ENCODE peak calls at places on chromosomes 1 and 21, in five cellular contexts. K is right lobe of liver, S is nephron progenitor cell, T is Calu3, L is fibroblast of mammary gland. B is an unnamed sample.

GRCh38 chr1:9909222-9910046 is 635 bp downstream of the CTNNBIP1 start:
- DNase-seq in K (peak), S (peak), T (peak), L (peak), B (no peak)

GRCh38 chr1:29621826-29622435 is 385.6 kb downstream of the PTPRU start:
- DNase-seq in K (no peak), S (no peak), T (no peak), L (no peak), B (no peak)

GRCh38 chr1:7086106-7086505 is 300.9 kb downstream of the CAMTA1 start:
- DNase-seq in K (no peak), S (no peak), T (no peak), L (no peak), B (no peak)

GRCh38 chr1:91830242-91831131 is 55.5 kb downstream of the TGFBR3 start:
- DNase-seq in K (peak), S (no peak), T (peak), L (peak), B (no peak)

GRCh38 chr1:187854457-187854856 is 1025.7 kb downstream of the PLA2G4A start:
- DNase-seq in K (no peak), S (no peak), T (no peak), L (no peak), B (no peak)

GRCh38 chr1:165824269-165824643 is 3.2 kb upstream of the UCK2 start:
- DNase-seq in K (no peak), S (no peak), T (no peak), L (peak), B (no peak)

GRCh38 chr1:1213153-1213918 is 617 bp downstream of the TNFRSF4 start:
- DNase-seq in K (no peak), S (no peak), T (no peak), L (no peak), B (no peak)

GRCh38 chr1:25695066-25695990 is 78.7 kb downstream of the MAN1C1 start:
- DNase-seq in K (peak), S (no peak), T (peak), L (peak), B (no peak)

GRCh38 chr21:37292946-37293345 is 25.8 kb upstream of the VPS26C start:
- DNase-seq in K (no peak), S (no peak), T (no peak), L (peak), B (no peak)

GRCh38 chr21:28344985-28345384 is 647.7 kb downstream of the LTN1 start:
- DNase-seq in K (no peak), S (no peak), T (no peak), L (no peak), B (no peak)

GRCh38 chr1:100443739-100444571 is 91.6 kb downstream of the CDC14A start:
- DNase-seq in K (no peak), S (no peak), T (no peak), L (peak), B (no peak)

GRCh38 chr1:14340244-14340800 is 258.2 kb upstream of the KAZN start:
- DNase-seq in K (no peak), S (no peak), T (no peak), L (peak), B (no peak)

GRCh38 chr1:176559474-176560390 is 96.8 kb downstream of the PAPPA2 start:
- DNase-seq in K (no peak), S (peak), T (peak), L (peak), B (no peak)

GRCh38 chr1:40692429-40692905 is 963 bp downstream of the NFYC start:
- DNase-seq in K (no peak), S (no peak), T (no peak), L (peak), B (no peak)

GRCh38 chr1:241331328-241331693 is 25.7 kb downstream of the RGS7 start:
- DNase-seq in K (no peak), S (no peak), T (no peak), L (no peak), B (no peak)

DNA sequence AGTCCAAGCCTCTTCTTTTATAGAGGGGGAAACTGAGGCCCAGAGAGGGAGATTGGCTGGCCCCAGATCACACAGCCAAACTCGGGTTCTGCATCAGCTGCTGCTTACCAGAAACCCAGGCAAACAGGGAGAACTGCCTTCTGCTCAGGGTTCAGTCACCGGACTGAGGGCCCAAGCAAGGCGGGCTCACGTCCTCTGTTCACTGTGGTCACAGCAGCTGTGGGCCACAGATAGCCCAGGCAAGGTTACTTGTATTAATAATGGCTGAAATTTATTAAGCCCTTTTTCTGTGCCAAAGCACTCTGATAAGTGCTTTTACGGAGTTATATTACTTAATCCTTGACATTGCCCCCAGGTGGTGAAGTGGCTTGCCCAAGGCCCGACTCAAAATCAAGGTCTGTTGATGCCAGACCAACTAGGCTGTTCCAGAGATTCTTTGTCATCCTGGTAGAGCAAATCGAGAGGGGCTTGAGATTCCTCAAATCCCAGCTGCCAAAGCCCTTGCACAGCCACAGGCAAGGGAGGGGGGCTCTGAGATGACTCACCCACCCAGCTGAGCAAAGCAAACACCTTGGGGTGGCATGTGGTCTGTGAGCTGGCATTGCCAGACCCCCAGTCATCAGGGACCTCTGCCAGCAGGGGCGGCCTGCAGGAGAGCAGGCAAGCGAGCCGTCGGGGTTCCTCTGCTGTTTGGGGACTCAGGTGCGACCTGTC is 36.5 kb downstream of the EPHB2 start:
- DNase-seq in K (no peak), S (no peak), T (peak), L (peak), B (no peak)
- TF ChIP-seq CTCF in K (no peak), S (no peak), T (no peak), L (no peak), B (no peak)

DNA sequence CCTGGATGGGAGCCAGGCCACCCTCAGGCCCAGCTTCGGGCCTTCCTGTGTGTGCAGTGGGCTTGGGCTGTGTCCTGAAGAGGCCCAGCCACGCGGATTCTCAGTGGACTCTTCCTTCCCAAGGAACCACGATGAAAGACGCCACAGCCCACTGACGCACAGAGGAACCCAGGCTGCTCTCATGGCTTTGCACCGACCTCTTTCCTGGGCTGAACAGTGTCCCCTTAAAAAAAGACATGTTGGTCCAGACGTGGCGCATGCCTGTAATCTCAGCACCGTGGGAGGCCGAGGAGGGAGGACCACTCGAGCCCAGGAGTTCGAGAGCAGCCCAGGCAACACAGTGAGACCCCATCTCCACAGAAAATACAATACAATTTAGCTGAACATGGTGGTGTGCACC is 3.5 kb downstream of the KRTAP10-11 start:
- DNase-seq in K (no peak), S (no peak), T (no peak), L (no peak), B (no peak)
- TF ChIP-seq CTCF in K (no peak), S (no peak), T (no peak), L (no peak), B (no peak)

GRCh38 chr1:59718989-59719360 is 95.8 kb upstream of the HOOK1 start:
- DNase-seq in K (no peak), S (no peak), T (no peak), L (no peak), B (no peak)

GRCh38 chr1:59714219-59714618 is 100.5 kb upstream of the HOOK1 start:
- DNase-seq in K (no peak), S (no peak), T (no peak), L (no peak), B (no peak)

GRCh38 chr1:59714966-59715365 is 99.8 kb upstream of the HOOK1 start:
- DNase-seq in K (no peak), S (no peak), T (no peak), L (no peak), B (no peak)

GRCh38 chr1:59718064-59718988 is 96.4 kb upstream of the HOOK1 start:
- DNase-seq in K (no peak), S (no peak), T (no peak), L (peak), B (no peak)

DNA sequence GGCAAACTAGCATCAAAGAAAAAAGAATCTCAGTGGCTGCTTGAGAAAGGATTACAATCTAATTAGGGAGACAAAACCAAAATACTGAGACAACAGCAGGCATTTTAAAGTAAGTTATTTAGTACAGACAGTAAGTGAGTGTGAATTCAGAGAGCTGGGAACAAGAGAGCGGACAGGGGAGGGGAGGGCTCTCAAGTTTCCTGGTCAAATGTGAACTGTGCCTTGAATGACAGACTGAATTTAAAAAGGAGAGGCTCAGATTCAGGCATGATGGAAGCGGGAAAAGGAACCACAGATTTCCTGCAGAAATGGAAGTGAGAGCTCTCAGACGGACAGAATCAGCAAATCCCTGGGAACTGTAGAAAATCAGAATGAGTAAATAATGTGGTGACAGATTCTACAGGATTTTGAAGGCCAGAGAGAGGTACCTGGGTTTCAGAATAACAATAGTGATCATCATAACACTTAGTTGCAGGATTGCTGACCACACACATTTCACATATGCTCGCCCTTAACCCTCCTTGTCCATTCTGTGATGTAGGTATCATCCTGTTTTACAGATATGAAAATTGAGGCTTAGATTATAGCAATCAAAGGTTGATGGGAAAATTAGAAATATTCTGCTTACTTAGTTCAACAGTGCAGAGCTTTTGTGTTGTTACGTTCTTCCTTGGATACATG is 98.1 kb upstream of the HOOK1 start:
- DNase-seq in K (no peak), S (no peak), T (no peak), L (no peak), B (no peak)
- TF ChIP-seq CTCF in K (no peak), S (no peak), T (no peak), L (no peak), B (no peak)

DNA sequence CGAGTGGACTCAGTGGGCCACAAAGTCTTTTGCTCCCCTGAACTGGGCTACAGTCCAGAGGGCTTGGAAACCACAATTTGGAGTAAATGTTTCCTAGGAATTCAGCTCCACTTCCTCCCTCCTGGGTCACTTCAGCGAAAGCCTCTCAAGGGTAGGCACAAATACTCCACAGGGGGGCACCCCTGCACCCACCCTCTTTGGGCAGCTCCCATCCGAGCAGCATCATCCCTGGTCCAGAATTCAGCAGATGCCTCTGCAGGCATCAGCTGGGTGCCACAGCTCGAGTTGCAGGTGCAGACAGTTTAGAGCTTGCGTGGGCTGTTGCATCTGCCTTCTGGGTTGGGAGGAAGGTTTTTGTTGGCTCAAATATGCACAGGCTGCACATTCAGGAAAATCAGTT is 25.0 kb downstream of the KANK4 start:
- DNase-seq in K (no peak), S (peak), T (peak), L (peak), B (no peak)
- TF ChIP-seq CTCF in K (no peak), S (peak), T (no peak), L (peak), B (no peak)

GRCh38 chr1:155309423-155310021 is 856 bp downstream of the FDPS start:
- DNase-seq in K (peak), S (no peak), T (peak), L (no peak), B (no peak)
- TF ChIP-seq CTCF in K (no peak), S (no peak), T (no peak), L (no peak), B (no peak)

GRCh38 chr1:44652445-44653106 is 21.7 kb downstream of the TMEM53 start:
- DNase-seq in K (peak), S (peak), T (peak), L (peak), B (peak)

GRCh38 chr1:44654621-44655187 is 19.6 kb downstream of the TMEM53 start:
- DNase-seq in K (peak), S (no peak), T (no peak), L (no peak), B (no peak)

GRCh38 chr1:44651069-44651468 is 23.2 kb downstream of the TMEM53 start:
- DNase-seq in K (peak), S (no peak), T (no peak), L (no peak), B (no peak)

GRCh38 chr1:44655609-44656008 is 18.7 kb downstream of the TMEM53 start:
- DNase-seq in K (peak), S (no peak), T (peak), L (no peak), B (no peak)

DNA sequence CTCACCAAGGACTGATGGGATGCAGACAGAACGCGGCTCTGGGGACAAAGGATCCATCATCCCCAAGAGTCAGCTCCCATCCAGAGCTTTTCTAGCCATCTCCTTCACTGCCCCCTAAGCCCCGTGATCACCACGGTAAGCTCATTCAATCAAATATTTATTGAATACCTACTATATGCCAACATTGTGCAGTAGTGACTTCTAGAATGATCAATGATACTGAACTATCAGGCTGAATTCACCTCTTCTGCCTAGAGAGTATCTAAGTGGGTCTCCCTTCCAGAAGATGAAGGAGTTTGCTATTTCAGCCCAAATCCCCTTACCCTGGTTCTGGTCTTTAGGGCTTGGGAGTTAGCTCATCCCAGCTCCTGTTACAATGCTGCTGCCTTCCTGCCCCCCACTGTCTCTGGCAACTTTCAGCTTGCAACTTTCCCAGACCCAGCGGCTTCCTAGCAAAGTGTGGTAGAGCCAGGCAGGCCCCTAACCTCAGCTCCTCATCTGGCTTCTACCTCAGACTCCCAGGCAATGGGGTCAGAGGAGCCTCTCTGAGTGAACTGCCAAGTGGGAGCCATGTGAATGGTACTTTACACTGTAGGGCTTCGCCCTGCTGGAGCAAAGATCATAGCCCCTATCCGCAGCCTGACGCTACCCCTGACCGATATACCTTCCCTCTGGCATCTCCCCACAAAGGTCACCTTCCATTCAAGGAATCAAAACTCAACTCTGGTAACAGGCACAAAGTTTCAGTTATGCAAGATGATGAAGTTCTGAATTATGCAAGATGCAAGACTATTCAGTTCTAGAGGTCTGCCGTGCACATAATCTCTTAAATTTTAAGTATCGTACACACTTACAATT is 20.9 kb downstream of the TMEM53 start:
- DNase-seq in K (peak), S (no peak), T (no peak), L (no peak), B (no peak)
- TF ChIP-seq CTCF in K (no peak), S (peak), T (no peak), L (no peak), B (peak)

B was measured in CD14-positive monocyte.